ENCODE peak calls at places on chromosomes 16 and 17, in eight cellular contexts. P, U, A, W, K, B, S and D are unnamed samples.

GRCh38 chr16:595942-596735 is 6.3 kb downstream of the RAB40C start:
- DNase-seq in P (no peak), U (no peak), A (no peak), W (no peak), K (no peak), B (no peak), S (no peak), D (peak; percentile 85)

GRCh38 chr17:74296548-74296936 is 22.5 kb downstream of the DNAI2 start:
- DNase-seq in P (peak; percentile 42), U (peak; percentile 81), A (peak; percentile 91), W (peak; percentile 52), K (peak; percentile 78), B (no peak), S (peak; percentile 50), D (no peak)

GRCh38 chr17:67639997-67640396 is 77.7 kb upstream of the NOL11 start:
- DNase-seq in P (no peak), U (no peak), A (peak; percentile 56), W (no peak), K (no peak), B (no peak), S (no peak), D (no peak)

GRCh38 chr17:65101371-65101770 is 35.8 kb upstream of the RGS9 start:
- DNase-seq in P (no peak), U (no peak), A (no peak), W (no peak), K (no peak), B (no peak), S (no peak), D (peak; percentile 28)

GRCh38 chr17:14304876-14305636 is 4.2 kb downstream of the HS3ST3B1 start:
- DNase-seq in P (no peak), U (peak; percentile 63), A (no peak), W (no peak), K (no peak), B (no peak), S (no peak), D (no peak)

GRCh38 chr17:81328925-81329278 is 33.8 kb upstream of the SLC38A10 start:
- DNase-seq in P (no peak), U (no peak), A (peak; percentile 74), W (no peak), K (no peak), B (no peak), S (no peak), D (no peak)

GRCh38 chr17:50943575-50943933 is 77.4 kb upstream of the TOB1 start:
- DNase-seq in P (no peak), U (no peak), A (no peak), W (peak; percentile 58), K (no peak), B (no peak), S (no peak), D (peak; percentile 52)

GRCh38 chr17:21686165-21687015 is 5.9 kb upstream of the KCNJ18 start:
- DNase-seq in P (no peak), U (no peak), A (no peak), W (no peak), K (no peak), B (no peak), S (no peak), D (no peak)

GRCh38 chr16:58377932-58378331 is 14.3 kb upstream of the GINS3 start:
- DNase-seq in P (no peak), U (no peak), A (no peak), W (no peak), K (no peak), B (no peak), S (no peak), D (no peak)

GRCh38 chr16:66223176-66223780 is 143.2 kb upstream of the CDH5 start:
- DNase-seq in P (no peak), U (no peak), A (peak; percentile 54), W (no peak), K (no peak), B (no peak), S (no peak), D (no peak)

GRCh38 chr17:71548540-71549190 is 572.2 kb upstream of the SOX9 start:
- DNase-seq in P (no peak), U (no peak), A (no peak), W (no peak), K (no peak), B (no peak), S (no peak), D (no peak)

GRCh38 chr16:71526111-71526998 is at the start of gene CHST4:
- DNase-seq in P (peak; percentile 20), U (peak; percentile 93), A (no peak), W (no peak), K (no peak), B (no peak), S (peak; percentile 13), D (no peak)

GRCh38 chr17:75153854-75154194 is 488 bp downstream of the JPT1 start:
- DNase-seq in P (no peak), U (no peak), A (no peak), W (no peak), K (no peak), B (no peak), S (no peak), D (peak; percentile 65)

GRCh38 chr16:1772908-1773702 is at the start of gene MRPS34:
- DNase-seq in P (peak; percentile 68), U (peak; percentile 95), A (peak; percentile 94), W (peak; percentile 88), K (peak; percentile 69), B (no peak), S (peak; percentile 87), D (peak; percentile 87)

GRCh38 chr17:35540589-35541404 is 3.3 kb upstream of the SLFN12L start:
- DNase-seq in P (no peak), U (no peak), A (peak; percentile 73), W (peak; percentile 41), K (peak; percentile 49), B (no peak), S (peak; percentile 25), D (peak; percentile 45)

GRCh38 chr16:78962457-78962929 is 638.0 kb downstream of the MAF start:
- DNase-seq in P (no peak), U (no peak), A (no peak), W (no peak), K (no peak), B (no peak), S (no peak), D (no peak)

GRCh38 chr16:1494129-1494640 is 1.0 kb downstream of the TELO2 start:
- DNase-seq in P (peak; percentile 61), U (peak; percentile 56), A (peak; percentile 90), W (peak; percentile 44), K (peak; percentile 26), B (no peak), S (peak; percentile 75), D (no peak)

GRCh38 chr16:19130385-19130784 is 16.6 kb downstream of the ITPRIPL2 start:
- DNase-seq in P (no peak), U (no peak), A (no peak), W (no peak), K (no peak), B (no peak), S (no peak), D (no peak)

GRCh38 chr17:77049440-77049839 is 91.3 kb upstream of the SEC14L1 start:
- DNase-seq in P (no peak), U (no peak), A (no peak), W (no peak), K (no peak), B (no peak), S (no peak), D (no peak)

GRCh38 chr17:48027322-48027981 is 10.1 kb downstream of the COPZ2 start:
- DNase-seq in P (no peak), U (no peak), A (no peak), W (no peak), K (no peak), B (no peak), S (no peak), D (no peak)

DNA sequence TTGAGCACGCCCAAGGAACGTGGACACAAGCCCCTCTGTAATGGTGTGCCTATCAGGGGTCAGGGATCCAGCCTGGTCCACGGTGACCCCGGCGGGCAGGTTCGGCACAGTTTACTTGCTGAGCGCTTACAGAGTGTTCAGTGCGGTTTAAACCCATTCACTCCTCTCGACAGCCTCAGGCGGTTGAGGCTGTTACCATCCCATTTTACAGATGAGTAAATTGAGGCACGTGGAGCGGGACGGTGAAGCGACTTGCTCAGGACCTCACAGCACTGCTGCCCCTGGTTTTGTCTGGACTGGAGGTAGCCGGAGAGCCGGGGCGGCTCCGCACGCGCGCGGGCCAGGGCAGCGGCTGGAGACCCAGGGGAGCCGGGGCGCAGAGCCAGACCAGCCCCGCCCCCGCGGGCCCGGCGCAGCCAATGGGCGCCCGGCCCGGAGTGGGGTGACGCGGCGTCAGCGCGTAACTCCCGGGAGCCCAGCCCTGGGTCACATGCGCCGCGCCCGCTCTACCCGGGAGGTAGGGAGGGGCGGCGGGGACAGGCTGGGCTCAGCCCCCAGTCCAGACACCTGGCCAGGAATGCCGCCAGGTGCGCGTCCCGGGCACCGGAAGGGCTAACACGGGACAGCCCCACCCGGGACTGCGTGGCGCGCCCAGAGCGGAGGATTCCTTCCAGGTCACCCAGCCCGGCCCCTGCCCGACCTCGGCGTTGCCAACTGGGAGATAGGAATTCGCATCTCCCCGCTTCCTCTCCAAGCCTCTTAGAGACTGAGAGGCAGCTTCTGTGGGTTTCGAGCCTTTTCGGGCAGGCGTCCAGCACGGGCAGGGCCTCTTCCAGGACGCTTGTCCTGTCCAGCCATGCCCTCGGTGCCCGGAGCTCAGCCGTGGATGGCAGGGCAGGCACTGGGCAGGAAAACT is 3.3 kb upstream of the SREBF1 start:
- DNase-seq in P (peak; percentile 94), U (peak; percentile 96), A (peak; percentile 97), W (peak; percentile 96), K (peak; percentile 69), B (peak; percentile 63), S (peak; percentile 90), D (peak; percentile 96)
- H3K4me3 ChIP-seq in P (peak overlapping the region; percentile 33), U (peak overlapping the region; percentile 70), A (peak overlapping the region; percentile 8), W (peak overlapping the region; percentile 51), K (peak overlapping the region; percentile 34), B (peak overlapping the region; percentile 66), S (peak overlapping the region; percentile 60), D (peak overlapping the region; percentile 8)

DNA sequence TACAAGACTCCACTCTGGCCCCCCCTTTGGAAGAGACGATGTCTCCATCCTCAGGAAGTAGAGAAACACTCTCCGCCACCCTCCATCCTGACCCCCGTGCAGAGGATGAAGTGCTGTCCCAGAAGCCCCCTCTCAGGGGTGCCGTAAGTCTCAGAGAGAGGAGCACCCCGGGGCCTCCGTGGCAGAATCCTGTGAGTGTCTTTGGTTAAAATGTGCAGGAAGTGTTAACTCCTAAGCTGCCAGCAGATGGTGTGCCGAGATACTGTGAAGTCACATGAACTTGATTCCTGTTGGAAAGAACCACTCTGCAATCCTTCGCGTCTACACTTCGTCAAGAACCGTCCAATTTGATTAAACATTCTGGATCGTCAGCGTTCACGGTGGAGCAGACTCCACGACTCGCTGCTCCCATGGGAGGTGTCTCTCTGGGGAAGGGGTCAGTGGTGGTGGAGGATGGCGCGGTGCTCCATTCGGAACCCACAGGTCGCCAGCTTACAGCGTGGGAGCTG is 5.6 kb downstream of the BANP start:
- DNase-seq in P (no peak), U (peak; percentile 62), A (no peak), W (no peak), K (no peak), B (no peak), S (no peak), D (no peak)
- H3K4me1 ChIP-seq in P (peaks cover 7% of the 10 kb centered on the region), U (peaks cover 10% of the 10 kb centered on the region), A (peaks cover 12% of the 10 kb centered on the region), W (peaks cover 60% of the 10 kb centered on the region), K (peaks cover 57% of the 10 kb centered on the region), B (no peaks in the 10 kb centered on the region), S (peaks cover 35% of the 10 kb centered on the region), D (peaks cover 29% of the 10 kb centered on the region)

GRCh38 chr16:57257455-57258070 is 12.5 kb downstream of the ARL2BP start:
- DNase-seq in P (no peak), U (no peak), A (no peak), W (peak; percentile 14), K (no peak), B (no peak), S (no peak), D (peak; percentile 54)
- H3K27me3 ChIP-seq in P (no peaks in the 10 kb centered on the region), U (no peaks in the 10 kb centered on the region), A (no peaks in the 10 kb centered on the region), W (no peaks in the 10 kb centered on the region), K (no peaks in the 10 kb centered on the region), B (no peaks in the 10 kb centered on the region), S (no peaks in the 10 kb centered on the region), D (no peaks in the 10 kb centered on the region)

GRCh38 chr17:79026345-79027273 is 2.6 kb downstream of the C1QTNF1 start:
- DNase-seq in P (no peak), U (no peak), A (peak; percentile 83), W (peak; percentile 24), K (no peak), B (no peak), S (peak; percentile 46), D (no peak)
- H3K4me3 ChIP-seq in P (no peak overlapping the region), U (no peak overlapping the region), A (peak overlapping the region; percentile 52), W (no peak overlapping the region), K (peak overlapping the region; percentile 13), B (peak overlapping the region; percentile 42), S (peak overlapping the region; percentile 32), D (no peak overlapping the region)